ENCODE peak calls at places on chromosomes 4 and X, in six cellular contexts. V is cardiac muscle cell, K is PC-3, D is lung, Y is HCT116, W is heart left ventricle. R is an unnamed sample. For H3K4me1 and H3K27me3, the result is how much of the 10 kb centered on the place peaks cover.

GRCh38 chrX:78822157-78822683 is 74.7 kb downstream of the LPAR4 start:
- DNase-seq in D (no peak), Y (no peak), W (no peak), V (no peak), K (no peak), R (no peak)

GRCh38 chrX:22147214-22147613 is 115.1 kb downstream of the PHEX start:
- DNase-seq in V (peak), Y (no peak), K (no peak), D (no peak), W (peak), R (no peak)

GRCh38 chrX:44303119-44303518 is 40.4 kb downstream of the EFHC2 start:
- DNase-seq in K (peak), Y (no peak), D (no peak), W (no peak), V (no peak), R (no peak)

GRCh38 chr4:98027827-98028226 is 115.4 kb downstream of the STPG2 start:
- DNase-seq in V (peak), Y (peak), D (no peak), K (peak), W (no peak), R (no peak)

GRCh38 chr4:147370473-147370872 is 110.4 kb upstream of the EDNRA start:
- DNase-seq in W (no peak), K (peak), V (no peak), D (no peak), Y (no peak), R (no peak)

GRCh38 chrX:54842638-54843037 is 35.1 kb downstream of the MAGED2 start:
- DNase-seq in D (no peak), Y (no peak), V (no peak), K (no peak), W (no peak), R (no peak)

GRCh38 chrX:44104699-44105098 is 131.5 kb upstream of the NDP start:
- DNase-seq in V (no peak), W (no peak), D (no peak), Y (no peak), K (no peak), R (no peak)

GRCh38 chrX:154748712-154749339 is 2.1 kb downstream of the GAB3 start:
- DNase-seq in K (peak), W (peak), D (no peak), V (peak), Y (no peak), R (no peak)

GRCh38 chr4:15004701-15005301 is 2.5 kb downstream of the CPEB2 start:
- DNase-seq in V (peak), K (peak), D (peak), W (peak), Y (no peak), R (peak)

GRCh38 chr4:11468901-11469300 is 40.2 kb upstream of the HS3ST1 start:
- DNase-seq in Y (no peak), V (no peak), W (no peak), K (no peak), D (no peak), R (no peak)

GRCh38 chr4:156293657-156294297 is 340.1 kb upstream of the CTSO start:
- DNase-seq in Y (no peak), V (no peak), K (peak), D (no peak), W (no peak), R (no peak)

GRCh38 chrX:52082578-52082977 is 13.6 kb upstream of the MAGED4B start:
- DNase-seq in W (no peak), V (no peak), K (peak), D (no peak), Y (no peak), R (no peak)

GRCh38 chrX:40996886-40997530 is 88.2 kb upstream of the USP9X start:
- DNase-seq in K (peak), V (peak), Y (peak), D (no peak), W (no peak), R (no peak)

GRCh38 chr4:159006202-159006601 is 96.7 kb upstream of the RAPGEF2 start:
- DNase-seq in K (peak), V (no peak), D (no peak), W (no peak), Y (peak), R (no peak)

GRCh38 chr4:13262816-13263215 is 221.3 kb downstream of the RAB28 start:
- DNase-seq in W (no peak), V (no peak), Y (no peak), K (peak), D (no peak), R (no peak)

GRCh38 chrX:826026-826425 is 195.4 kb downstream of the SHOX start:
- DNase-seq in D (no peak), V (no peak), W (no peak), Y (no peak), K (no peak), R (no peak)

GRCh38 chrX:149314031-149314430 is 191.1 kb downstream of the IDS start:
- DNase-seq in V (no peak), K (no peak), W (no peak), Y (no peak), D (no peak), R (no peak)

GRCh38 chr4:154722262-154722661 is 21.5 kb upstream of the LRAT start:
- DNase-seq in K (peak), W (no peak), D (no peak), V (no peak), Y (no peak), R (no peak)

GRCh38 chr4:165368114-165368513 is 10.7 kb upstream of the CPE start:
- DNase-seq in D (no peak), Y (no peak), K (no peak), W (no peak), V (no peak), R (no peak)

GRCh38 chr4:153549401-153549800 is 83.2 kb downstream of the TMEM131L start:
- DNase-seq in Y (no peak), V (no peak), D (no peak), W (no peak), K (no peak), R (no peak)

GRCh38 chr4:48461000-48461399 is 22.1 kb upstream of the SLC10A4 start:
- DNase-seq in W (no peak), K (no peak), V (no peak), D (no peak), Y (no peak), R (no peak)

GRCh38 chrX:17738002-17738713 is 865 bp downstream of the SCML1 start:
- DNase-seq in V (peak), K (peak), Y (no peak), W (peak), D (peak), R (peak)

GRCh38 chr4:116599859-116600258 is 485.5 kb downstream of the TRAM1L1 start:
- DNase-seq in K (no peak), D (no peak), W (no peak), V (no peak), Y (no peak), R (no peak)

GRCh38 chrX:43693602-43694406 is 37.7 kb downstream of the MAOA start:
- DNase-seq in K (peak), V (no peak), Y (no peak), W (no peak), D (no peak), R (no peak)

GRCh38 chrX:115023139-115023538 is 5.7 kb upstream of the IL13RA2 start:
- DNase-seq in V (no peak), K (peak), W (no peak), D (no peak), Y (peak), R (no peak)

GRCh38 chr4:161791796-161792556 is 371.8 kb downstream of the FSTL5 start:
- DNase-seq in V (no peak), W (no peak), D (no peak), Y (no peak), K (no peak), R (peak)

GRCh38 chr4:155047755-155048154 is 160.7 kb upstream of the NPY2R start:
- DNase-seq in V (no peak), W (no peak), K (peak), Y (no peak), D (no peak), R (no peak)

GRCh38 chrX:133171962-133172708 is 46.0 kb downstream of the TFDP3 start:
- DNase-seq in V (peak), Y (peak), W (no peak), D (no peak), K (peak), R (no peak)

GRCh38 chr4:25861951-25862410 is 807 bp downstream of the SEL1L3 start:
- DNase-seq in K (peak), W (no peak), Y (no peak), V (peak), D (peak), R (peak)

GRCh38 chr4:110058677-110059076 is 139.7 kb downstream of the ELOVL6 start:
- DNase-seq in K (peak), V (no peak), Y (no peak), D (no peak), W (no peak), R (no peak)

GRCh38 chrX:71256051-71256450 is 2.1 kb upstream of the ZMYM3 start:
- DNase-seq in Y (no peak), D (no peak), V (no peak), W (no peak), K (no peak), R (no peak)

GRCh38 chr4:156746111-156746510 is 225.5 kb downstream of the PDGFC start:
- DNase-seq in K (no peak), V (no peak), D (no peak), Y (no peak), W (no peak), R (no peak)

GRCh38 chr4:150367326-150367725 is 214.6 kb upstream of the MAB21L2 start:
- DNase-seq in V (no peak), D (no peak), Y (no peak), W (no peak), K (no peak), R (no peak)

GRCh38 chr4:32485976-32486375 is 1765.8 kb downstream of the PCDH7 start:
- DNase-seq in V (peak), W (no peak), K (no peak), Y (no peak), D (no peak), R (no peak)

GRCh38 chrX:23673108-23673507 is 5.8 kb downstream of the PRDX4 start:
- DNase-seq in K (no peak), D (no peak), Y (no peak), V (no peak), W (no peak), R (no peak)

GRCh38 chr4:141724646-141725045 is 88.3 kb downstream of the IL15 start:
- DNase-seq in V (no peak), K (peak), Y (no peak), D (no peak), W (no peak), R (no peak)

GRCh38 chr4:112213091-112213490 is 18.5 kb upstream of the AP1AR start:
- DNase-seq in V (no peak), D (no peak), W (no peak), Y (no peak), K (no peak), R (no peak)

GRCh38 chr4:101099001-101099400 is 248.3 kb downstream of the PPP3CA start:
- DNase-seq in K (no peak), V (no peak), W (no peak), Y (no peak), D (no peak), R (no peak)

GRCh38 chr4:77185681-77186080 is 28.7 kb downstream of the CCNG2 start:
- DNase-seq in D (no peak), Y (no peak), V (no peak), K (no peak), W (no peak), R (no peak)
- H3K4me1 ChIP-seq in D (under half), Y (under half), V (under half), K (under half), W (under half), R (under half)

GRCh38 chrX:140715787-140716186 is 6.2 kb downstream of the LINC00632 start:
- DNase-seq in K (peak), Y (no peak), D (no peak), V (no peak), W (no peak), R (no peak)

GRCh38 chrX:140709421-140709846 is at the start of gene LINC00632:
- DNase-seq in V (no peak), K (no peak), Y (no peak), D (no peak), W (no peak), R (no peak)

GRCh38 chrX:140712413-140713173 is 3.0 kb downstream of the LINC00632 start:
- DNase-seq in K (peak), V (peak), W (peak), D (peak), Y (no peak), R (peak)

GRCh38 chrX:140713174-140713539 is 3.6 kb downstream of the LINC00632 start:
- DNase-seq in D (no peak), V (no peak), W (no peak), K (no peak), Y (no peak), R (no peak)

GRCh38 chrX:140710710-140711109 is 1.2 kb downstream of the LINC00632 start:
- DNase-seq in V (no peak), W (no peak), Y (no peak), K (no peak), D (no peak), R (no peak)
- H3K27me3 ChIP-seq in V (under half), W (under half), Y (under half), K (under half), D (under half), R (under half)

GRCh38 chrX:48468247-48468671 is 1.8 kb downstream of the SLC38A5 start:
- DNase-seq in W (no peak), Y (no peak), K (no peak), V (no peak), D (no peak), R (no peak)
- H3K4me3 ChIP-seq in W (no peak), Y (peak), K (no peak), V (no peak), D (no peak), R (peak)

GRCh38 chr4:10105421-10105820 is 11.2 kb downstream of the WDR1 start:
- DNase-seq in K (peak), V (no peak), W (no peak), Y (no peak), D (no peak), R (no peak)

GRCh38 chr4:10105920-10106319 is 10.7 kb downstream of the WDR1 start:
- DNase-seq in Y (no peak), K (no peak), D (no peak), W (no peak), V (no peak), R (no peak)

GRCh38 chr4:10106421-10107039 is 10.1 kb downstream of the WDR1 start:
- DNase-seq in K (peak), D (peak), Y (peak), V (no peak), W (peak), R (peak)

GRCh38 chr4:10104211-10104990 is 12.2 kb downstream of the WDR1 start:
- DNase-seq in K (no peak), V (no peak), W (no peak), D (no peak), Y (no peak), R (no peak)

DNA sequence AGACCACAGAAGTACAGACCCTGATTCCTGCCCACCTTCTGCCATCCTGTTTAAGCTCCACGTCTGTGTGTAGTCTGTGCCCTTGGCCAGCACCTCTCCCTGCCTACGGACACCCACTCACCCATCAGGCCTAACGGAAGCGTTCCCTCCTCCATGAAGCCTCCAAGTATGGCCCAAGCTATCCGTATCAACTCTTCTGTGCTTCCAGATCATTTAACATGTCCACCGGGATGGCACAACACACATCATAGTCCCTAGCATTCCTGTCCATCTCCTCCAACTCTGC is 11.7 kb downstream of the WDR1 start:
- DNase-seq in Y (no peak), K (no peak), W (no peak), D (no peak), V (no peak), R (no peak)
- H3K4me1 ChIP-seq in Y (under half), K (under half), W (half or more), D (half or more), V (half or more), R (under half)

GRCh38 chr4:8316251-8316771 is 46.8 kb downstream of the HTRA3 start:
- DNase-seq in D (no peak), W (no peak), Y (no peak), K (no peak), V (no peak), R (peak)

GRCh38 chr4:8317474-8317873 is 47.9 kb downstream of the HTRA3 start:
- DNase-seq in W (peak), Y (no peak), D (no peak), V (no peak), K (no peak), R (no peak)

GRCh38 chr4:8314691-8315255 is 45.2 kb downstream of the HTRA3 start:
- DNase-seq in Y (no peak), K (no peak), W (peak), V (no peak), D (no peak), R (peak)

GRCh38 chr4:8316911-8317351 is 47.4 kb downstream of the HTRA3 start:
- DNase-seq in D (no peak), K (no peak), Y (no peak), V (no peak), W (peak), R (peak)

GRCh38 chr4:8315343-8316250 is 46.0 kb downstream of the HTRA3 start:
- DNase-seq in V (peak), Y (peak), W (peak), K (peak), D (peak), R (peak)
- H3K27me3 ChIP-seq in V (under half), Y (under half), W (under half), K (under half), D (under half), R (under half)

DNA sequence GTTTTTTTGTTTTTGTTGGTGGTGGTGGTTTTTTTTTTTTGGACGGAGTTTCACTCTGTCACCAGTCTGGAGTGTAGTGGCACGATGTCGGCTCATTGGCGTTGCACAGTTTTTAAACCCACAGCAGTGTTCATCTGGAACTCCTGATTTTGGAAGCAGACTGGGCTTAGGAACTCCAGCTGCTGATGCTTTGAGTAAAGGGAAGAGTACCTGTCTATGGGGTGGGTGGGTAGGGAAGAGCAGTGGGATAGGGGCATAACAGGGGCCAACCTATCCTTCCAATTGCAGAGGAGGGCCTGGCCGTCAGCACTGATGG is 2.0 kb downstream of the CD99 start:
- DNase-seq in Y (no peak), D (no peak), V (no peak), W (no peak), K (no peak), R (no peak)
- H3K4me3 ChIP-seq in Y (no peak), D (no peak), V (peak), W (peak), K (peak), R (peak)

DNA sequence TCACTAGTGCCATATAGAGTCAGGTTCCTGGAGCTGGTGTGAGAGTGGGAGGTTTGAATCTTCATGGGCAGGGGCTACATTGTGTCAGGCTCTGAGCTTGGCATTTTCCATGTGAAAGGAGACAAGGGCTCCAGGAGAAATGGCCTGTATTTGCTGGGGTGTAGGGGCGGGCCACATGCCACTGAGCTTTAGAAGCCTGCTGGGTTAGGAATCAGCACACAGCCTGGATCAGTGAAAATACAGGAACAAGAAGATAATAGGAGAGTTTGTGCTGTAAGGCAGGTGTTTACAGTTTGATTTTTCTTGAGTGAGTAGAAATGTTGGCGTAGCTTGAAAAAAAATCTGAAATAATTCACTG is 35.4 kb downstream of the TBC1D14 start:
- DNase-seq in Y (no peak), K (no peak), V (no peak), W (no peak), D (no peak), R (no peak)
- H3K4me1 ChIP-seq in Y (under half), K (under half), V (under half), W (under half), D (under half), R (under half)

GRCh38 chr4:2138846-2139500 is 79.8 kb downstream of the NAT8L start:
- DNase-seq in V (no peak), W (no peak), K (no peak), D (no peak), Y (no peak), R (no peak)
- H3K27me3 ChIP-seq in V (under half), W (under half), K (under half), D (under half), Y (under half), R (under half)

DNA sequence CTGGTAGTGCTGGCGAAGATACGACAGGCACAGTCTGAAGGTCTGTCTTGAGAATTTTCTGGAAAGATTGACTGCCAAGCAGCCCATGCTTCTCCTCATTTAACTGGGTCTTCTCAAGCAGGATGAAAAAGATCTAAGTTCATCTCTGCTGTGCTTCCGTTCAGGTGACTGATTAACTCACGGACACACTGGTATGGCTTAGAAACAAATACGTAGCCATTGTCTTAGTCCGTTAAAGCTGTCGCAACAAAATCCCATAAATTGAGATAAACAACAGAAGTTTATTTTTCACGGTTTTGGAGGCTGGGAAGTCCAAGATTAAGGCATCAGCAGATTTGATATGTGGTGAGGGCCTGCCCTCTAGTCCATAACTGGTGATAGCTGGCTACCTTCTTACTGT is 39.5 kb downstream of the SPINK2 start:
- DNase-seq in K (no peak), D (no peak), W (no peak), Y (no peak), V (no peak), R (no peak)
- H3K4me3 ChIP-seq in K (no peak), D (no peak), W (no peak), Y (no peak), V (no peak), R (no peak)

DNA sequence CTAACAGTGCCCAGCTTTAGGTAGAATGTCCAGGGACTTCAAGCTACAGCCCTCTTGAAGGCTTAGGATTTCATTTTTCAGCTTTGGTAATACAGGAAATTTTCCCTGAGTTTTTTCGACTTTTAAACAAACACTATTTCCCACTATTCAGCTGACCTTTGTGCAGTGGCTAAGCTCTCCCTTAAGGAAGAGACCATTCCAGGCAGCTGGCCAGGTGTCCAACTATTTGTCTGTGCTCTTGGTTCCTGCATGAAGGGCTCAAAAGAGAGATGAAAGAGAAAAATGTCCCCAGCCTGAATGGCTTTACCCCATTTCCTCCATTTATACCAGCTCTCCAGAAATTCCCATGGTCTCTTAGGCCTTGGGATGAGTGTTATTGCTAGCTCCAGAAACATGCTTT is 111.9 kb upstream of the KLF8 start:
- DNase-seq in W (no peak), Y (no peak), K (no peak), D (no peak), V (no peak), R (no peak)
- H3K4me1 ChIP-seq in W (under half), Y (under half), K (under half), D (under half), V (under half), R (under half)